ENCODE peak calls at places on chromosomes 6 and 20, in six cellular contexts. F is GM12891, P is H1, L is GM12878, U is HepG2, K is K562. H is an unnamed sample.

GRCh38 chr20:496126-496696 is 33.9 kb upstream of the TBC1D20 start:
- DNase-seq in F (no peak), P (no peak), L (no peak), U (no peak), K (no peak), H (no peak)

GRCh38 chr6:37524025-37524647 is 24.4 kb upstream of the CCDC167 start:
- DNase-seq in F (no peak), P (no peak), L (no peak), U (no peak), K (no peak), H (no peak)

GRCh38 chr20:1803216-1804128 is 91.7 kb upstream of the SIRPA start:
- DNase-seq in F (peak), P (peak), L (no peak), U (no peak), K (no peak), H (peak)

GRCh38 chr20:14745830-14746229 is 408.4 kb upstream of the FLRT3 start:
- DNase-seq in F (no peak), P (no peak), L (no peak), U (no peak), K (no peak), H (no peak)

GRCh38 chr6:3318226-3318625 is 59.5 kb downstream of the PSMG4 start:
- DNase-seq in F (peak), P (no peak), L (no peak), U (no peak), K (no peak), H (no peak)

GRCh38 chr20:22339946-22340345 is 244.4 kb downstream of the FOXA2 start:
- DNase-seq in F (no peak), P (no peak), L (no peak), U (no peak), K (no peak), H (no peak)

GRCh38 chr6:31734703-31735500 is 1.4 kb downstream of the CLIC1 start:
- DNase-seq in F (peak), P (peak), L (peak), U (peak), K (peak), H (peak)

GRCh38 chr6:38391206-38391908 is 248.4 kb downstream of the BTBD9 start:
- DNase-seq in F (no peak), P (no peak), L (no peak), U (no peak), K (no peak), H (no peak)

GRCh38 chr20:38043512-38044300 is 10.2 kb downstream of the RPRD1B start:
- DNase-seq in F (no peak), P (no peak), L (no peak), U (no peak), K (no peak), H (no peak)

GRCh38 chr6:79158856-79159516 is 75.5 kb downstream of the HMGN3 start:
- DNase-seq in F (no peak), P (no peak), L (no peak), U (peak), K (no peak), H (no peak)

GRCh38 chr6:43277643-43278523 is 20.2 kb upstream of the SLC22A7 start:
- DNase-seq in F (no peak), P (no peak), L (no peak), U (peak), K (no peak), H (no peak)

GRCh38 chr6:11381801-11382513 is 149.5 kb upstream of the NEDD9 start:
- DNase-seq in F (peak), P (no peak), L (peak), U (no peak), K (no peak), H (peak)

GRCh38 chr6:14571728-14572127 is 454.2 kb downstream of the CD83 start:
- DNase-seq in F (no peak), P (no peak), L (no peak), U (no peak), K (no peak), H (no peak)

GRCh38 chr6:7691675-7692452 is 34.0 kb upstream of the BMP6 start:
- DNase-seq in F (no peak), P (no peak), L (no peak), U (peak), K (peak), H (no peak)

GRCh38 chr6:144321839-144322591 is 36.9 kb downstream of the UTRN start:
- DNase-seq in F (no peak), P (no peak), L (no peak), U (no peak), K (no peak), H (no peak)

GRCh38 chr6:43019152-43019551 is 2.3 kb upstream of the RRP36 start:
- DNase-seq in F (no peak), P (no peak), L (no peak), U (no peak), K (no peak), H (no peak)

GRCh38 chr20:44834693-44835092 is 24.3 kb upstream of the RIMS4 start:
- DNase-seq in F (no peak), P (no peak), L (no peak), U (no peak), K (no peak), H (no peak)

GRCh38 chr20:44911264-44911921 is 1.5 kb downstream of the PABPC1L start:
- DNase-seq in F (peak), P (peak), L (no peak), U (peak), K (peak), H (no peak)

GRCh38 chr6:139406577-139407343 is 32.3 kb upstream of the CITED2 start:
- DNase-seq in F (no peak), P (no peak), L (no peak), U (no peak), K (no peak), H (no peak)

GRCh38 chr6:163260911-163261310 is 153.6 kb upstream of the QKI start:
- DNase-seq in F (no peak), P (no peak), L (no peak), U (no peak), K (no peak), H (no peak)

GRCh38 chr6:24205020-24205492 is 79.0 kb downstream of the NRSN1 start:
- DNase-seq in F (peak), P (no peak), L (peak), U (peak), K (peak), H (no peak)

GRCh38 chr6:27608916-27609883 is 136.3 kb upstream of the ZNF184 start:
- DNase-seq in F (no peak), P (peak), L (peak), U (peak), K (peak), H (no peak)

GRCh38 chr6:38346291-38347079 is 293.2 kb downstream of the BTBD9 start:
- DNase-seq in F (no peak), P (no peak), L (no peak), U (no peak), K (no peak), H (no peak)

GRCh38 chr6:13427838-13428527 is 59.4 kb downstream of the GFOD1 start:
- DNase-seq in F (peak), P (no peak), L (peak), U (no peak), K (peak), H (peak)

DNA sequence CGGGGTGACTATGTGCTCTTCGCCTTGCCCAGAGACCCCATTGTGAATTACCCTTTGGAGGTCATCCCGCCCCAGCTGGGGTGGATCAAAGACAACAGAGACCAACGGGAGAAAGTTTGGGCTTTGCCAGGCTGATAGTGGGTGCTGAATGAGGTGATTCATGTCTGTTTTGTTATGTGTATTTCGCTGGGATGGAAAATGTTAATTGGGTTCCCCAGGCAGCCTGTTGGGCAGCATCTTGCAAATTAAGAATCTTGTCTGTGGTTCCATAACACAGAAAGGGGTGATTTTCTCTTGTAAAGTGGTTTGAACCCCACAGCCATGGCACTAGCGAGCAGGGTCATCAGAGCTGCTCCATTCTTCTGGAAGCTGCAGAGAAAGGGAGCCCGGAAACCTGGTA is 63.1 kb upstream of the UNC93A start:
- DNase-seq in F (no peak), P (peak), L (no peak), U (no peak), K (no peak), H (no peak)
- TF ChIP-seq TAF1 in F (no peak), P (no peak), L (no peak), U (no peak), K (no peak), H (no peak)

GRCh38 chr6:57261896-57262295 is 39.8 kb upstream of the RAB23 start:
- DNase-seq in F (no peak), P (no peak), L (no peak), U (no peak), K (no peak), H (no peak)

GRCh38 chr6:57259064-57259463 is 37.0 kb upstream of the RAB23 start:
- DNase-seq in F (no peak), P (no peak), L (no peak), U (no peak), K (no peak), H (no peak)

GRCh38 chr6:57262901-57263694 is 41.0 kb upstream of the RAB23 start:
- DNase-seq in F (no peak), P (no peak), L (no peak), U (no peak), K (no peak), H (no peak)

GRCh38 chr6:57265755-57266221 is 43.7 kb upstream of the RAB23 start:
- DNase-seq in F (no peak), P (no peak), L (no peak), U (no peak), K (no peak), H (no peak)

DNA sequence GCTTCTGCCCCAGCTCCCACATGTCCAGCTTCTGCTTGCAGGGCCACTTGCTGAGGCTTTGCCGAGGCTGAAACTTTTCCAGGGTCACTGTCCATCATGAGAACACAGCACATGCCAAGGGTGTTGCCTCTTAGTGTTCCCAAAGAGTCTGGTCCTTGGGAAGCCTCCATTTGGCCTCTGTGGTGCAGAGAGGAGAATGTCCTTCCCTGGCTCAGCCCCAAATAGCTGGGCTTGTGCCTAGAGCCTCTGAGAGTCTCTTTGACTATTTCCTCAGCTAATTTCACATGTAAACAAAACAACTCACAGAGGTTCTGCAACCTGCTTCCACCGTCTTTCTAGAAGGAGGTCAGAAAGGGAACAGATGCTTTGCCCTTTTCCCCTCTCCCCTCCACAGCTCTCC is 40.4 kb upstream of the RAB23 start:
- DNase-seq in F (no peak), P (no peak), L (no peak), U (no peak), K (no peak), H (no peak)
- TF ChIP-seq POLR2AphosphoS5 in F (no peak), P (no peak), L (no peak), U (no peak), K (no peak), H (no peak)

DNA sequence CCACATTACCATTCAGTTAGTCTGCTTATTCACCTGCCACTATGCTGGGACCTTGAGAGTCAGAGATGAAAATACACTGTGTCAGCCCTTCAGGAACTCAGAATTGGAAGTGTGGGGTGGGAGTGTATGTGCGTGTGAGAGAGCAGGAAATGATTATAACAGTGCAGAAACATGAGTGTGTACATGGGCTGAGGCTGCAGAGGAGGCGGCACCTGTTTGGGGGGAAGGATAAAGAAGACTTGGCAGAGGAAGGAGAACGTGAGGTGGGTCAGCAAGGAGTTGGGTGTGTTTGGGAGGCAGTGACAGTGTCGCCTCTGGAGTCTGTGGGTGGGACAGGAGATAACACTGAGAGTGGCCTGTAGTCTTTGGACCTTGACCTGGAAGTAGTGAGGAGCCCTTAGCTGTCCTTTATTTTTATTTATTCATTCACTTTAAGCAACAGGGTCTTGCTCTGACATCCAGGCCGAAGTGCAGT is 3.1 kb downstream of the CHMP4B start:
- DNase-seq in F (no peak), P (no peak), L (no peak), U (no peak), K (no peak), H (no peak)
- TF ChIP-seq POLR2A in F (no peak), P (no peak), L (no peak), U (no peak), K (no peak), H (no peak)

GRCh38 chr6:110415297-110415916 is at the start of gene DDO:
- DNase-seq in F (no peak), P (no peak), L (no peak), U (peak), K (peak), H (no peak)

GRCh38 chr6:110409794-110410193 is 5.6 kb downstream of the DDO start:
- DNase-seq in F (no peak), P (no peak), L (no peak), U (no peak), K (no peak), H (no peak)

GRCh38 chr6:110414669-110415296 is 592 bp downstream of the DDO start:
- DNase-seq in F (no peak), P (no peak), L (no peak), U (no peak), K (no peak), H (no peak)

GRCh38 chr6:110410534-110410933 is 4.8 kb downstream of the DDO start:
- DNase-seq in F (no peak), P (no peak), L (no peak), U (no peak), K (no peak), H (no peak)

GRCh38 chr6:110412258-110412839 is 3.0 kb downstream of the DDO start:
- DNase-seq in F (no peak), P (no peak), L (no peak), U (no peak), K (no peak), H (no peak)
- TF ChIP-seq TAF1 in F (no peak), P (no peak), L (no peak), U (no peak), K (no peak), H (no peak)

GRCh38 chr6:142377112-142377848 is 75.5 kb downstream of the ADGRG6 start:
- DNase-seq in F (no peak), P (peak), L (no peak), U (peak), K (peak), H (no peak)

GRCh38 chr6:142374090-142374783 is 72.4 kb downstream of the ADGRG6 start:
- DNase-seq in F (no peak), P (no peak), L (no peak), U (peak), K (no peak), H (no peak)

GRCh38 chr6:142374965-142375733 is 73.3 kb downstream of the ADGRG6 start:
- DNase-seq in F (no peak), P (no peak), L (no peak), U (peak), K (no peak), H (no peak)

GRCh38 chr6:142378138-142378875 is 76.5 kb downstream of the ADGRG6 start:
- DNase-seq in F (no peak), P (no peak), L (no peak), U (peak), K (no peak), H (no peak)

DNA sequence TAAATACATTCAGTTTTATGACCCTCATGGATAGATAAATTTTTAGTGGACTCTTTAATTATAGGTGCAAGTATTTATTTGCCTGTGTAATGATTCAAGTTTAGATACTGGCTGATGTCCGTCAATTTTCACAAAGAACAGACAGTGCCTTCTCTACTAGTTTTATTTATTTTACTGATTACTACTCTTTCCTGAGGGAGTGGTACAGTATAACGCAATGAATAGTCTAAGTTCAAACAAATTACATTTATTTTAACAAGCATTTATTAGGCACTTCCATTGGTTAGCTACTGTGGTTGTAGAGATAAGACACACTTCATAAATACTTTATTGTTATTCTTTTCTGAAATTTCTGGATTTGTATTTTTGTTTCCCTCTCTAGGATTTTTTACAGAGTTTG is 74.3 kb downstream of the ADGRG6 start:
- DNase-seq in F (no peak), P (no peak), L (no peak), U (peak), K (no peak), H (no peak)
- TF ChIP-seq POLR2AphosphoS5 in F (no peak), P (no peak), L (no peak), U (no peak), K (no peak), H (no peak)

GRCh38 chr6:30686908-30687658 is 638 bp upstream of the PPP1R18 start:
- DNase-seq in F (peak), P (peak), L (peak), U (peak), K (peak), H (peak)
- TF ChIP-seq POLR2A in F (no peak), P (no peak), L (peak), U (peak), K (peak), H (peak)

H was measured in GM12892.